ENCODE peak calls at places on chromosome 9, in six cellular contexts. F, K, J, L, P and W are unnamed samples.

GRCh38 chr9:2299156-2299842 is 284.2 kb downstream of the SMARCA2 start:
- DNase-seq in F (no peak), K (no peak), J (peak; percentile 49), L (no peak), P (no peak), W (no peak)

GRCh38 chr9:109469646-109470358 is 28.3 kb downstream of the PTPN3 start:
- DNase-seq in F (peak; percentile 73), K (peak; percentile 80), J (peak; percentile 79), L (peak; percentile 71), P (peak; percentile 66), W (peak; percentile 79)

GRCh38 chr9:128588581-128589233 is 36.3 kb downstream of the SPTAN1 start:
- DNase-seq in F (no peak), K (no peak), J (no peak), L (no peak), P (no peak), W (no peak)

GRCh38 chr9:127203501-127204327 is 60.9 kb upstream of the GARNL3 start:
- DNase-seq in F (no peak), K (no peak), J (no peak), L (no peak), P (no peak), W (peak; percentile 12)

GRCh38 chr9:38622083-38622674 is 1.8 kb upstream of the ANKRD18A start:
- DNase-seq in F (no peak), K (peak; percentile 23), J (peak; percentile 16), L (peak; percentile 41), P (peak; percentile 20), W (peak; percentile 62)

GRCh38 chr9:113574381-113575262 is 111.1 kb downstream of the RGS3 start:
- DNase-seq in F (no peak), K (no peak), J (no peak), L (no peak), P (no peak), W (no peak)

GRCh38 chr9:76650692-76651091 is 113.5 kb upstream of the PCA3 start:
- DNase-seq in F (no peak), K (no peak), J (no peak), L (peak; percentile 4), P (no peak), W (no peak)

GRCh38 chr9:755454-756381 is 85.8 kb upstream of the DMRT1 start:
- DNase-seq in F (no peak), K (no peak), J (peak; percentile 8), L (no peak), P (no peak), W (no peak)

GRCh38 chr9:123972618-123973017 is 39.0 kb upstream of the LHX2 start:
- DNase-seq in F (no peak), K (no peak), J (no peak), L (no peak), P (no peak), W (no peak)

GRCh38 chr9:128396970-128397613 is 23.6 kb upstream of the CERCAM start:
- DNase-seq in F (no peak), K (no peak), J (no peak), L (no peak), P (no peak), W (no peak)

GRCh38 chr9:131811405-131811804 is 71.5 kb upstream of the RAPGEF1 start:
- DNase-seq in F (no peak), K (no peak), J (no peak), L (no peak), P (no peak), W (no peak)

GRCh38 chr9:111969061-111969460 is 72.4 kb downstream of the UGCG start:
- DNase-seq in F (no peak), K (no peak), J (no peak), L (no peak), P (no peak), W (no peak)

GRCh38 chr9:6845881-6846280 is 88.1 kb downstream of the KDM4C start:
- DNase-seq in F (no peak), K (peak; percentile 81), J (no peak), L (peak; percentile 25), P (no peak), W (no peak)

GRCh38 chr9:130825051-130825651 is 9.9 kb upstream of the ABL1 start:
- DNase-seq in F (no peak), K (peak; percentile 73), J (peak; percentile 29), L (peak; percentile 46), P (no peak), W (no peak)

GRCh38 chr9:114674798-114675554 is 7.0 kb downstream of the TEX48 start:
- DNase-seq in F (no peak), K (no peak), J (no peak), L (no peak), P (no peak), W (no peak)

GRCh38 chr9:89522261-89522978 is 24.5 kb upstream of the SEMA4D start:
- DNase-seq in F (peak; percentile 83), K (no peak), J (no peak), L (no peak), P (no peak), W (no peak)

GRCh38 chr9:27600254-27600653 is 27.0 kb upstream of the C9orf72 start:
- DNase-seq in F (no peak), K (no peak), J (no peak), L (no peak), P (no peak), W (no peak)

GRCh38 chr9:111959468-111959941 is 62.9 kb downstream of the UGCG start:
- DNase-seq in F (no peak), K (peak; percentile 11), J (peak; percentile 73), L (no peak), P (no peak), W (no peak)

DNA sequence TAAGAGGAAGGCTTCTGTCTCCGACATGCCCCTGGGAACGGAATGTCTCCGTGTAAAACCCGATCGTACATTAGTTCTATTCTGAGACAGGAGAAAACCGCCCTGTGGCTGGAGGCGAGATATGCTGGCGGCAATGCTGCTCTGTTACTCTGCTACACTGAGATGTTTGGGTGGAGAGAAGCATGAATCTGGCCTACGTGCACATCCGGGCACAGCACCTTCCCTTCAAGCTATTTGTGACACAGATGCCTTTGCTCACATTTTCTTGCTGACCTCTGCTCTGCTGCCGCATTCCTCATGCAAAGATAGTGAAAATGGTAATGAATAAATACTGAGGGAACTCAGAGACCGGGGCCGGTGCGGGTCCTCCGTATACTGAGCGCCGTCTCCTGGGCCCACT is 2.2 kb upstream of the DPP7 start:
- DNase-seq in F (no peak), K (peak; percentile 64), J (no peak), L (no peak), P (no peak), W (no peak)
- TF ChIP-seq CTCF in F (no peak), K (no peak), J (no peak), L (no peak), P (no peak), W (no peak)

DNA sequence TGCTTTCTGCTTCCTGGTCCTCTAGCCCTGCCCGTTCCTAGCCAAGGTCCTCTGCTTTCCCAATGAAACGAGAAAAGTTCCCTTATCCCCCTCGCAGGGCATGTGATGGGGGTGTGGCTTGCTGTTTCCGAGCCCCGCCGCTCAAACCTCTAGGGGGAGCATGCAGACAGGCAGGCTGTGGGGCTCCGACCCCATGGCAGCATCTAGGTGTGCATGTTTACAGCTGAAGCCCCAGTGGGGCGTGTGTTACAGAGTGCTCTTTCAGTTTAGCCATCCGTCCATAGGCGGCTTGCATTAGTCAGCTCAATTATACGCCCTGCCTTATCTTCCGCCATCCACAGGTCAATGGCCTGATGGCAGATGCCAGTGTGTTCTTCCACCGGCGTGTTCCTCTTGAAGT is 48.3 kb upstream of the SPATA31E1 start:
- DNase-seq in F (no peak), K (peak; percentile 11), J (no peak), L (peak; percentile 36), P (no peak), W (peak; percentile 37)
- TF ChIP-seq CTCF in F (no peak), K (peak; percentile 20), J (no peak), L (peak; percentile 23), P (peak; percentile 23), W (no peak)

GRCh38 chr9:120378680-120379079 is 201.3 kb downstream of the CDK5RAP2 start:
- DNase-seq in F (no peak), K (no peak), J (no peak), L (no peak), P (no peak), W (no peak)
- TF ChIP-seq CTCF in F (no peak), K (no peak), J (no peak), L (no peak), P (no peak), W (no peak)

GRCh38 chr9:99822096-99822595 is 461 bp downstream of the NR4A3 start:
- DNase-seq in F (no peak), K (peak; percentile 27), J (no peak), L (no peak), P (no peak), W (no peak)

GRCh38 chr9:99822596-99823391 is 1.1 kb downstream of the NR4A3 start:
- DNase-seq in F (peak; percentile 54), K (peak; percentile 63), J (peak; percentile 35), L (peak; percentile 65), P (peak; percentile 41), W (peak; percentile 72)

GRCh38 chr9:99820330-99821186 is 1.1 kb upstream of the NR4A3 start:
- DNase-seq in F (peak; percentile 76), K (peak; percentile 66), J (no peak), L (peak; percentile 12), P (no peak), W (no peak)

GRCh38 chr9:99819484-99820329 is 2.0 kb upstream of the NR4A3 start:
- DNase-seq in F (peak; percentile 94), K (peak; percentile 97), J (peak; percentile 89), L (peak; percentile 90), P (peak; percentile 89), W (peak; percentile 95)

GRCh38 chr9:99821187-99822095 is at the start of gene NR4A3:
- DNase-seq in F (peak; percentile 82), K (peak; percentile 96), J (peak; percentile 87), L (peak; percentile 87), P (peak; percentile 79), W (peak; percentile 94)
- TF ChIP-seq CTCF in F (no peak), K (peak; percentile 15), J (no peak), L (no peak), P (peak; percentile 51), W (no peak)

DNA sequence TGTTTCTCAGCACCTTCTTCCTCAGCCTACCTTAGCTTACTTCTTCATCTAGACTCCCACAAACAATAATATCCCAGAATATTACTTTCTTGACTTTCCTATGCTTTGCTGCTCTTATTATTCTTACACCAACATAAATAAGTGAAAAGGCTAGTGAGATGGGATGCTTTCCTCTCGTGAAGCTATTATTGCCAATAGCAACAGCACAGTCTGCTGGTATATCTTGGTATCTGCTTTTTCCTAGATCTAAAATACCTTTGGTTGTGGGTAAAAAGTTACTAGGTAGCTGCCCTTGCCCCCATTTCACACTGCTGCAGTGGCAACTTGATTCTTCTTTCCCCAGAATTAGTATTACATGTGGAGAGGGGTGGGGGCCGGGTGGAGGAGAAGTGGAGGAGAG is 26.1 kb upstream of the GLIPR2 start:
- DNase-seq in F (no peak), K (no peak), J (no peak), L (no peak), P (no peak), W (no peak)
- TF ChIP-seq CTCF in F (no peak), K (peak; percentile 35), J (no peak), L (no peak), P (no peak), W (no peak)

GRCh38 chr9:99192786-99193465 is 28.8 kb downstream of the ALG2 start:
- DNase-seq in F (no peak), K (no peak), J (no peak), L (no peak), P (no peak), W (no peak)
- TF ChIP-seq CTCF in F (no peak), K (peak; percentile 34), J (no peak), L (no peak), P (peak; percentile 19), W (no peak)